ENCODE peak calls at places on chromosomes 5 and 9, in four cellular contexts. I, K, X and G are unnamed samples.

GRCh38 chr5:116492016-116492623 is 82.5 kb downstream of the SEMA6A start:
- DNase-seq in I (no peak), X (no peak), K (no peak), G (peak)

GRCh38 chr5:1876708-1877433 is 5.9 kb downstream of the IRX4 start:
- DNase-seq in I (no peak), K (no peak), X (no peak), G (no peak)

GRCh38 chr5:87081511-87082372 is 185.9 kb upstream of the RASA1 start:
- DNase-seq in I (peak), K (no peak), X (no peak), G (no peak)

GRCh38 chr5:56680731-56681130 is 134.6 kb upstream of the MAP3K1 start:
- DNase-seq in I (no peak), K (no peak), X (no peak), G (no peak)

GRCh38 chr9:73348485-73348884 is 196.8 kb downstream of the ANXA1 start:
- DNase-seq in X (no peak), K (no peak), I (no peak), G (no peak)

GRCh38 chr9:14748373-14748772 is 25.8 kb upstream of the CER1 start:
- DNase-seq in I (no peak), X (no peak), K (no peak), G (no peak)

GRCh38 chr5:170361600-170361999 is 27.6 kb downstream of the KCNMB1 start:
- DNase-seq in I (no peak), X (peak), K (no peak), G (no peak)

GRCh38 chr9:104247899-104248460 is 153.9 kb downstream of the SMC2 start:
- DNase-seq in X (no peak), I (no peak), K (no peak), G (no peak)

GRCh38 chr9:4226331-4227250 is 73.3 kb downstream of the GLIS3 start:
- DNase-seq in K (no peak), X (no peak), I (no peak), G (no peak)

GRCh38 chr5:123670981-123671557 is 159.1 kb downstream of the CSNK1G3 start:
- DNase-seq in I (no peak), K (peak), X (peak), G (peak)

GRCh38 chr5:100430268-100430900 is 104.8 kb upstream of the FAM174A start:
- DNase-seq in I (peak), X (peak), K (peak), G (peak)

GRCh38 chr5:123094227-123094918 is 5.3 kb downstream of the PRDM6 start:
- DNase-seq in I (no peak), X (no peak), K (no peak), G (no peak)

GRCh38 chr5:10934789-10935355 is 173.8 kb upstream of the DAP start:
- DNase-seq in K (no peak), X (no peak), I (no peak), G (no peak)

GRCh38 chr9:16335788-16336580 is 534.5 kb downstream of the BNC2 start:
- DNase-seq in X (no peak), I (no peak), K (no peak), G (no peak)

GRCh38 chr5:133698259-133698554 is 85.9 kb upstream of the FSTL4 start:
- DNase-seq in K (no peak), X (no peak), I (no peak), G (no peak)

GRCh38 chr9:27125030-27125429 is 16.0 kb downstream of the TEK start:
- DNase-seq in X (no peak), I (no peak), K (no peak), G (no peak)

GRCh38 chr5:179763215-179763945 is 30.4 kb upstream of the LTC4S start:
- DNase-seq in I (no peak), K (peak), X (no peak), G (peak)

GRCh38 chr5:117186751-117187150 is 612.1 kb upstream of the SEMA6A start:
- DNase-seq in X (no peak), K (no peak), I (no peak), G (no peak)

GRCh38 chr9:128310461-128310860 is 11.8 kb downstream of the TRUB2 start:
- DNase-seq in X (no peak), I (no peak), K (no peak), G (no peak)

GRCh38 chr5:77937015-77937908 is 161.1 kb upstream of the TBCA start:
- DNase-seq in K (no peak), X (no peak), I (peak), G (no peak)

GRCh38 chr9:14213504-14213903 is 100.4 kb downstream of the NFIB start:
- DNase-seq in K (no peak), X (no peak), I (peak), G (peak)

GRCh38 chr5:180424094-180424493 is 70.1 kb upstream of the CNOT6 start:
- DNase-seq in I (no peak), X (no peak), K (no peak), G (no peak)

GRCh38 chr9:17630531-17630949 is 51.7 kb downstream of the SH3GL2 start:
- DNase-seq in K (no peak), I (no peak), X (no peak), G (no peak)

GRCh38 chr9:113903514-113904077 is 27.5 kb downstream of the ZNF618 start:
- DNase-seq in X (no peak), I (no peak), K (no peak), G (no peak)

GRCh38 chr5:18067615-18068014 is 433.4 kb downstream of the TAF11L14 start:
- DNase-seq in K (no peak), X (no peak), I (no peak), G (no peak)

GRCh38 chr5:87101321-87101720 is 166.4 kb upstream of the RASA1 start:
- DNase-seq in X (no peak), I (no peak), K (no peak), G (no peak)

GRCh38 chr9:76716270-76716669 is 48.0 kb upstream of the PCA3 start:
- DNase-seq in K (no peak), X (no peak), I (no peak), G (no peak)

GRCh38 chr9:106704056-106704625 is 158.8 kb upstream of the ZNF462 start:
- DNase-seq in I (no peak), K (no peak), X (no peak), G (no peak)

GRCh38 chr9:129208191-129209091 is 30.4 kb upstream of the IER5L start:
- DNase-seq in K (peak), X (peak), I (no peak), G (no peak)

GRCh38 chr5:174624754-174625506 is 99.5 kb upstream of the MSX2 start:
- DNase-seq in X (no peak), K (no peak), I (no peak), G (no peak)

GRCh38 chr5:38029431-38030065 is 189.7 kb upstream of the GDNF start:
- DNase-seq in X (no peak), I (no peak), K (no peak), G (no peak)

GRCh38 chr9:129398901-129399300 is 220.8 kb upstream of the IER5L start:
- DNase-seq in I (no peak), K (no peak), X (no peak), G (no peak)

GRCh38 chr5:135033026-135033861 is 784 bp downstream of the PITX1 start:
- DNase-seq in I (no peak), K (peak), X (peak), G (peak)
- TF ChIP-seq HDAC6 in I (peak), K (no peak), X (no peak), G (no peak)

GRCh38 chr9:98484218-98484617 is 224.5 kb downstream of the GABBR2 start:
- DNase-seq in X (no peak), K (no peak), I (no peak), G (no peak)
- TF ChIP-seq HDAC6 in X (no peak), K (no peak), I (no peak), G (no peak)

GRCh38 chr9:38263534-38263933 is 129.0 kb upstream of the ALDH1B1 start:
- DNase-seq in X (no peak), I (no peak), K (no peak), G (peak)
- TF ChIP-seq HDAC6 in X (no peak), I (no peak), K (no peak), G (no peak)

GRCh38 chr9:75299324-75299723 is 211.0 kb downstream of the OSTF1 start:
- DNase-seq in K (no peak), X (no peak), I (no peak), G (peak)
- TF ChIP-seq HDAC6 in K (no peak), X (no peak), I (no peak), G (no peak)

GRCh38 chr5:131328536-131329186 is 64.8 kb downstream of the CDC42SE2 start:
- DNase-seq in X (no peak), I (no peak), K (no peak), G (peak)

GRCh38 chr5:131323378-131323777 is 59.5 kb downstream of the CDC42SE2 start:
- DNase-seq in I (no peak), X (no peak), K (no peak), G (no peak)

GRCh38 chr5:131322926-131323325 is 59.1 kb downstream of the CDC42SE2 start:
- DNase-seq in X (no peak), I (no peak), K (no peak), G (no peak)

GRCh38 chr5:131321066-131321465 is 57.2 kb downstream of the CDC42SE2 start:
- DNase-seq in X (no peak), I (no peak), K (no peak), G (no peak)

GRCh38 chr5:131324311-131324710 is 60.5 kb downstream of the CDC42SE2 start:
- DNase-seq in X (no peak), I (no peak), K (no peak), G (no peak)
- TF ChIP-seq HDAC6 in X (no peak), I (no peak), K (no peak), G (no peak)

DNA sequence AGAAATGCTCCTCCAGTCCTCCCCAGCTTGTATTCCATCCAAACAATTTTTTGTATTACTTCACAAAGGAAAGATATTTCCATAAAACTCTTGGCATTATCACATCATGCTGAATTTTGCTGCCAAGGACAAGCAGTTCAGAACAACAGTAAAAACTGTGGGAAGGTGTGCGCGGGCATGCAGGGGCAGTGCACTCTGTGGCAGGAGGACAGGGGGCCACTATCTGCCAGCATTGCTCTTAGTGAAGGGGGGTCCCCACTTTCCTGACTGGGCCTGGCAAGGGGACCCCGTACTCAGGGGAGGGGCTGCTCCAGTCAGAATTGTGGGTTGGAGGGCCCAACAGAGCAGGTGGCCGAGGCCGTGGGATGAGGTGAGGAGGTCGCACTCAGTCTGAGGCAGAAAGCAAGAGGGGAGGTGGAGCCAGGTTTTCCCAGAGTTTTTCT is 32.8 kb downstream of the ANGPTL2 start:
- DNase-seq in X (no peak), K (no peak), I (no peak), G (no peak)
- TF ChIP-seq HDAC6 in X (no peak), K (no peak), I (no peak), G (no peak)

GRCh38 chr9:130636648-130637020 is 27.8 kb upstream of the PRDM12 start:
- DNase-seq in X (no peak), I (no peak), K (no peak), G (no peak)
- TF ChIP-seq HDAC6 in X (no peak), I (no peak), K (no peak), G (no peak)

GRCh38 chr9:136367296-136368145 is 4.0 kb upstream of the DNLZ start:
- DNase-seq in K (no peak), X (no peak), I (no peak), G (no peak)

GRCh38 chr9:136365775-136366223 is 2.3 kb upstream of the DNLZ start:
- DNase-seq in I (no peak), K (no peak), X (no peak), G (no peak)

GRCh38 chr9:136366826-136367225 is 3.3 kb upstream of the DNLZ start:
- DNase-seq in K (no peak), I (no peak), X (no peak), G (no peak)

GRCh38 chr9:136370037-136370436 is 3.4 kb downstream of the CARD9 start:
- DNase-seq in I (no peak), K (no peak), X (no peak), G (no peak)

GRCh38 chr9:136368190-136368589 is 4.6 kb upstream of the DNLZ start:
- DNase-seq in I (no peak), K (no peak), X (no peak), G (no peak)
- TF ChIP-seq HDAC6 in I (no peak), K (no peak), X (no peak), G (no peak)